ENCODE peak calls at places on chromosomes 4 and X, in five cellular contexts. M, D, F, L and Y are unnamed samples.

GRCh38 chr4:5785806-5786680 is 75.0 kb downstream of the EVC start:
- DNase-seq in F (no peak), D (peak; percentile 92), L (no peak), M (no peak), Y (peak; percentile 66)

GRCh38 chr4:98519268-98519993 is 139.0 kb downstream of the TSPAN5 start:
- DNase-seq in L (no peak), D (peak; percentile 37), F (no peak), M (no peak), Y (no peak)

GRCh38 chr4:19694829-19695228 is 556.9 kb upstream of the SLIT2 start:
- DNase-seq in M (no peak), F (no peak), D (no peak), L (no peak), Y (no peak)

GRCh38 chrX:132407704-132408103 is 81.1 kb downstream of the MBNL3 start:
- DNase-seq in F (no peak), D (no peak), M (no peak), L (no peak), Y (no peak)

GRCh38 chr4:77629885-77630284 is 24.3 kb downstream of the CXCL13 start:
- DNase-seq in F (no peak), M (no peak), D (no peak), L (no peak), Y (no peak)

GRCh38 chr4:75963558-75963957 is 22.7 kb upstream of the NAAA start:
- DNase-seq in M (no peak), D (no peak), F (no peak), L (no peak), Y (no peak)

GRCh38 chrX:24858004-24858746 is 157.6 kb downstream of the ARX start:
- DNase-seq in M (no peak), F (no peak), L (no peak), D (peak; percentile 57), Y (no peak)

GRCh38 chr4:74308215-74308614 is at the start of gene EPGN:
- DNase-seq in F (no peak), M (peak; percentile 1), D (no peak), L (no peak), Y (no peak)

GRCh38 chr4:86961103-86961502 is 26.3 kb downstream of the AFF1 start:
- DNase-seq in L (no peak), M (no peak), D (no peak), F (no peak), Y (no peak)

GRCh38 chr4:121827851-121828250 is 4.2 kb upstream of the CCNA2 start:
- DNase-seq in F (no peak), D (peak; percentile 60), M (no peak), L (no peak), Y (no peak)

GRCh38 chr4:15040916-15041463 is 38.7 kb downstream of the CPEB2 start:
- DNase-seq in L (no peak), F (no peak), M (no peak), D (peak; percentile 38), Y (no peak)

GRCh38 chrX:10327651-10328050 is 170.9 kb downstream of the CLCN4 start:
- DNase-seq in M (no peak), L (no peak), F (no peak), D (no peak), Y (no peak)

GRCh38 chr4:25978327-25978726 is 64.3 kb downstream of the SMIM20 start:
- DNase-seq in L (no peak), F (no peak), M (no peak), D (peak; percentile 21), Y (no peak)

GRCh38 chr4:109007976-109008375 is 245.1 kb upstream of the ETNPPL start:
- DNase-seq in M (no peak), L (no peak), D (no peak), F (no peak), Y (no peak)

GRCh38 chr4:125520258-125520990 is 205.7 kb downstream of the FAT4 start:
- DNase-seq in M (no peak), F (no peak), L (no peak), D (peak; percentile 69), Y (no peak)

GRCh38 chr4:5863461-5864113 is 29.3 kb downstream of the CRMP1 start:
- DNase-seq in M (no peak), L (no peak), D (peak; percentile 77), F (no peak), Y (peak; percentile 4)

GRCh38 chr4:147725673-147726072 is 6.2 kb upstream of the ARHGAP10 start:
- DNase-seq in D (no peak), M (no peak), L (no peak), F (no peak), Y (no peak)

GRCh38 chr4:27666943-27667342 is 806.3 kb downstream of the STIM2 start:
- DNase-seq in D (no peak), F (no peak), M (no peak), L (no peak), Y (no peak)

GRCh38 chr4:149264093-149264733 is 551.4 kb downstream of the IQCM start:
- DNase-seq in L (no peak), M (no peak), F (peak; percentile 50), D (peak; percentile 58), Y (peak; percentile 19)

GRCh38 chr4:69092190-69092589 is 4.1 kb upstream of the UGT2B7 start:
- DNase-seq in F (no peak), D (peak; percentile 60), L (no peak), M (no peak), Y (no peak)

GRCh38 chr4:164424852-164425251 is 329.1 kb upstream of the SMIM31 start:
- DNase-seq in D (no peak), M (no peak), L (no peak), F (no peak), Y (no peak)

GRCh38 chrX:8627796-8628195 is 104.1 kb downstream of the ANOS1 start:
- DNase-seq in L (no peak), F (no peak), D (no peak), M (no peak), Y (no peak)

GRCh38 chr4:24032371-24032989 is 142.6 kb upstream of the PPARGC1A start:
- DNase-seq in L (peak; percentile 14), F (no peak), D (no peak), M (no peak), Y (no peak)

GRCh38 chr4:3322059-3322550 is 29.3 kb downstream of the RGS12 start:
- DNase-seq in M (no peak), F (no peak), L (no peak), D (peak; percentile 76), Y (no peak)

GRCh38 chr4:40976343-40976742 is 226.6 kb downstream of the NSUN7 start:
- DNase-seq in F (peak; percentile 47), D (peak; percentile 84), L (no peak), M (no peak), Y (peak; percentile 46)

GRCh38 chr4:152255437-152255836 is 280.5 kb downstream of the FBXW7 start:
- DNase-seq in L (no peak), D (no peak), F (no peak), M (peak; percentile 56), Y (no peak)

GRCh38 chr4:106046083-106046482 is 150.8 kb downstream of the NPNT start:
- DNase-seq in L (no peak), M (no peak), D (no peak), F (no peak), Y (no peak)

GRCh38 chr4:106051496-106051895 is 156.2 kb downstream of the NPNT start:
- DNase-seq in D (no peak), L (no peak), F (no peak), M (no peak), Y (no peak)

DNA sequence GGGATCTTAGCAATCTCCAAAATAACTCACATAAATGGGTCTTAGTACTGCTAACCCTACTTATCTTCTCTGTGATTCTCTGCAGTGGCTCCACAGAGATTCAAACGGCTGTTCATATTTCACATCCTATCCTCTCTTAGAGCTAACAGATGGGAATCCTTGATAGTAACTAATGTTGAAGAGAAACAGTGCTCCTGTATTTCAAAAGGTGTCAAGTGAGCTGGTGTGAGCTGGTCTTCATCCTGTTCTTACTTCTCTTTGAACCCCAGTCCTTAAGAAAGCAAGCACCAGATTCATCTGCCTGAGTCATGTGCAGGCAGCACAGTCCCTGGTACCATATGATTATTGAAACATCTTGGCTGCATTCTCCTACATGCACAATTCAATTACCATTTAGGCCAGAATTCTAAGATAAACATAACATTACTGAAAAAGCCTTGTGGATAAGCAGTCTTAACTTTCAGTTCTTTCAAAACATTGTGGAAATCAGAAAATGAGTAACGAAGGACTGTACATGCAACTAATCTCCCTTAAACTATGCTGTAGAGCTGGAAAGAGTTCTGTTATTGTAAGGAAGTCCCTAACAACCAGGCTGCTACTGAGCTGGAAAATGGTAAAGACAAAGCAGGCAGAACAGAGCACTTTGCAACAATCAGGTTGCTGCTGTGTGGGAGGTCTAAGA is 153.1 kb downstream of the NPNT start:
- DNase-seq in D (peak; percentile 68), M (no peak), L (no peak), F (no peak), Y (peak; percentile 55)
- TF ChIP-seq CTCF in D (no peak), M (no peak), L (no peak), F (no peak), Y (no peak)

GRCh38 chr4:954211-955020 is 19.0 kb downstream of the DGKQ start:
- DNase-seq in D (no peak), F (no peak), L (no peak), M (no peak), Y (no peak)

GRCh38 chr4:953574-953915 is 19.8 kb downstream of the DGKQ start:
- DNase-seq in M (no peak), D (no peak), L (no peak), F (no peak), Y (no peak)

GRCh38 chr4:951594-952468 is 19.6 kb downstream of the TMEM175 start:
- DNase-seq in D (no peak), F (no peak), M (no peak), L (no peak), Y (no peak)

GRCh38 chr4:951186-951585 is 18.9 kb downstream of the TMEM175 start:
- DNase-seq in M (no peak), D (no peak), F (no peak), L (no peak), Y (no peak)

GRCh38 chr4:952881-953573 is 20.3 kb downstream of the DGKQ start:
- DNase-seq in M (no peak), F (no peak), L (no peak), D (no peak), Y (no peak)
- TF ChIP-seq CTCF in M (no peak), F (no peak), L (no peak), D (no peak), Y (no peak)

DNA sequence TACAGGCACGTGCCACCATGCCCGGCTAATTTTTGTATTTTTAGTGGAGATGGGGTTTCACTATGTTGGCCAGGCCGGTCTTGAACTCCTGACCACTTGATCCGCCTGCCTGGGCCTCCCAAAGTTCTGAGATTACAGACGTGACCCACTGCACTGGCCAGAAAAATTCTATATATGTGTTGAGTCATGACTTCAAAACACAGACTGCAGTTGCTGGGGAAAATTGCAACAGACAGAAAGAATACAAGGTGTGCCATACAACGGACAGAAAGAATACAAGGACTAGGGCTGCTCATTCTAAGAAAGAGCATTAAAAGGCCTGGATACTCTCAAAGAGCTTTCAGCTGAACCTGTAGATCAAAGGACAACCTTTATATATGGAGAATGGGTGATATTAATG is 109.6 kb upstream of the ACSL4 start:
- DNase-seq in M (no peak), D (no peak), L (no peak), F (no peak), Y (no peak)
- TF ChIP-seq CTCF in M (no peak), D (no peak), L (no peak), F (no peak), Y (no peak)

DNA sequence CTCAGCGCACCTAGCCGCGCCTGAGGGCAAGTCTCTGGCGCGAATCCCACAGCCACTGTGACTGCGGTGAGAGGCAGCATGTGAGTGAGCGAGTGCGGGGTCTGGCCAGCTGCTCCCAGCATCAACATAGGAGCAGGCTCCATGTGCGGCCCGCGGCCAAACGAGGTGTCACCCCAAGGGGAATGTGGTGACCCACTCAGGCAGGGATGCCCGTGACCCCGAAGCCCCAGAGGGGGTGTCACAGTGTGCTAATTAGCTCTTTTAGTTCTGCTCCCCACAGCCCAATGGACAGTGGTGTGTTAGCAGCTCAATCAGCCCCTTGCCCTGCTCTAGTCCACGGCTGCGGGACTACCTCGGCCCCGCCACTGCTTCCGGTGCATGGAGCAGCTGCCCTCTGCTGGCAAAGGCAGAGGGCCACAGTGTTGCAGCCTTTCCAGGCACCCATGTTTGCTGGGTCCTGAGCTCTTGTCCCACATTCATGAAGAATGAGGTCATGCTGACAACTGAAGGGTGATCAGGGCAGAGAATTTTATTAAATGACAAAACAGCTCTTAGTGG is 61.4 kb downstream of the AGA start:
- DNase-seq in F (no peak), D (no peak), L (no peak), M (no peak), Y (no peak)
- TF ChIP-seq CTCF in F (no peak), D (no peak), L (no peak), M (no peak), Y (no peak)